ENCODE peak calls at places on chromosome X, in six cellular contexts. Q is suprapubic skin, R is spleen, N is ovary, U is right lobe of liver, P is endothelial cell of umbilical vein. I is an unnamed sample.

GRCh38 chrX:72349190-72349589 is 43.5 kb upstream of the CITED1 start:
- DNase-seq in Q (no peak), R (no peak), N (no peak), U (no peak), P (no peak), I (no peak)

GRCh38 chrX:45803383-45803921 is 602.8 kb upstream of the DIPK2B start:
- DNase-seq in Q (no peak), R (no peak), N (no peak), U (no peak), P (peak), I (no peak)

GRCh38 chrX:107654778-107655761 is 26.8 kb downstream of the PRPS1 start:
- DNase-seq in Q (peak), R (peak), N (peak), U (peak), P (peak), I (peak)

GRCh38 chrX:11064851-11065600 is 46.1 kb upstream of the HCCS start:
- DNase-seq in Q (no peak), R (no peak), N (no peak), U (no peak), P (no peak), I (no peak)

GRCh38 chrX:666762-667161 is 36.2 kb downstream of the SHOX start:
- DNase-seq in Q (no peak), R (no peak), N (no peak), U (no peak), P (no peak), I (no peak)

GRCh38 chrX:72624194-72624593 is 51.6 kb upstream of the HDAC8 start:
- DNase-seq in Q (no peak), R (no peak), N (no peak), U (no peak), P (no peak), I (no peak)

GRCh38 chrX:145817666-145818521 is at the start of gene SLITRK2:
- DNase-seq in Q (no peak), R (peak), N (no peak), U (peak), P (no peak), I (no peak)

GRCh38 chrX:63408050-63408449 is 56.9 kb upstream of the SPIN4 start:
- DNase-seq in Q (no peak), R (no peak), N (no peak), U (no peak), P (no peak), I (no peak)

GRCh38 chrX:45727761-45728160 is 527.1 kb upstream of the DIPK2B start:
- DNase-seq in Q (no peak), R (no peak), N (no peak), U (no peak), P (peak), I (no peak)

GRCh38 chrX:47563801-47564315 is 2.9 kb downstream of the ARAF start:
- DNase-seq in Q (no peak), R (no peak), N (no peak), U (no peak), P (no peak), I (no peak)

GRCh38 chrX:56728752-56729151 is 291 bp upstream of the NBDY start:
- DNase-seq in Q (no peak), R (no peak), N (no peak), U (no peak), P (peak), I (peak)

GRCh38 chrX:120457766-120458180 is 11.3 kb downstream of the LAMP2 start:
- DNase-seq in Q (no peak), R (no peak), N (no peak), U (no peak), P (no peak), I (no peak)

GRCh38 chrX:6526564-6526963 is 8.4 kb downstream of the VCX3A start:
- DNase-seq in Q (no peak), R (no peak), N (no peak), U (no peak), P (no peak), I (no peak)

GRCh38 chrX:1727531-1728027 is 112.7 kb downstream of the ASMT start:
- DNase-seq in Q (no peak), R (no peak), N (no peak), U (no peak), P (no peak), I (no peak)

GRCh38 chrX:105645667-105646354 is 176.5 kb upstream of the NRK start:
- DNase-seq in Q (no peak), R (no peak), N (no peak), U (no peak), P (no peak), I (no peak)

GRCh38 chrX:40148439-40149285 is 50.9 kb upstream of the BCOR start:
- DNase-seq in Q (no peak), R (peak), N (no peak), U (no peak), P (peak), I (peak)

GRCh38 chrX:152313529-152314302 is 137.4 kb downstream of the GABRA3 start:
- DNase-seq in Q (no peak), R (no peak), N (no peak), U (no peak), P (no peak), I (no peak)

GRCh38 chrX:41823402-41823801 is 99.4 kb downstream of the GPR82 start:
- DNase-seq in Q (no peak), R (no peak), N (no peak), U (no peak), P (no peak), I (peak)

GRCh38 chrX:102516314-102516936 is at the start of gene TMSB15A:
- DNase-seq in Q (peak), R (peak), N (peak), U (peak), P (peak), I (peak)

GRCh38 chrX:37879692-37880091 is 32.3 kb upstream of the DYNLT3 start:
- DNase-seq in Q (no peak), R (no peak), N (no peak), U (no peak), P (no peak), I (no peak)

GRCh38 chrX:142549923-142550322 is 344.8 kb upstream of the MAGEC2 start:
- DNase-seq in Q (no peak), R (no peak), N (no peak), U (no peak), P (no peak), I (no peak)

GRCh38 chrX:104281564-104281963 is 26.8 kb upstream of the ESX1 start:
- DNase-seq in Q (no peak), R (no peak), N (no peak), U (no peak), P (no peak), I (no peak)
- H3K27ac ChIP-seq in Q (no peak), R (no peak), N (no peak), U (no peak), P (no peak), I (no peak)

GRCh38 chrX:53190363-53190960 is 34.5 kb downstream of the KDM5C start:
- DNase-seq in Q (no peak), R (no peak), N (no peak), U (no peak), P (no peak), I (no peak)
- TF ChIP-seq POLR2A in Q (no peak), R (no peak), N (no peak), U (no peak), P (no peak), I (no peak)

GRCh38 chrX:19707472-19707871 is 179.9 kb downstream of the SH3KBP1 start:
- DNase-seq in Q (no peak), R (no peak), N (no peak), U (no peak), P (no peak), I (no peak)
- H3K27ac ChIP-seq in Q (no peak), R (no peak), N (no peak), U (no peak), P (no peak), I (no peak)

GRCh38 chrX:155070975-155071693 is at the start of the genes BRCC3, CMC4 and MTCP1:
- DNase-seq in Q (peak), R (peak), N (peak), U (peak), P (peak), I (peak)
- TF ChIP-seq POLR2A in Q (no peak), R (no peak), N (peak), U (peak), P (peak), I (peak)

DNA sequence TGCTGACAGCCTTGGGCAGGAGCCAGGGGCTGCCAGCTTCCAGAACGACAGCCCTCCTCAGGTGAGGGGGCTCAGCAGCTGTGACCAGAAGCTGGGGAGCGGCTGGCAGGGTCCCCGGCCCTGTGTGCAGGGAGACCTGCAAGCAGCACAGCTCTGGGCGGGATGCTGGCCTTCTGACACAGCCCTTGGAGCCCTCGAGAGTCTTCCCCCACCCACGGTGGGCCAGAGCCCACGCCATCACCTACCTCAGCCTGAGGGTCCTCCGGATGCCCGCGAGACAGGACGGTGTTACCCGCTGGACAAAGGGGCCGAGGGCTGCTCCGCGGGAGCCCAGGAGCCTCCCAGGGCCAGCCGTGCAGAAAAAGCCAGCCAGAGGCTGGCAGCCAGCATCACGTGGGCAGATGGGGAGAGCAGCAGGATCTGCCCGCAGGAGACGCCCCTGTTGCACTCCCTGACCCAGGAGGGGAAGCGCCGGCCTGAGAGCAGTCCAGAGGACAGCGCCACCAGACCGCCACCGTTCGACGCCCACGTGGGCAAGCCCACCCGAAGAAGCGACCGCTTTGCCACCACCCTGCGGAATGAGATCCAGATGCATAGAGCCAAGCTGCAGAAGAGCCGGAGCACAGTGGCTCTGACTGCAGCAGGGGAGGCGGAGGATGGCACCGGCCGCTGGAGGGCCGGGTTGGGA is 71.8 kb upstream of the CLDN34 start:
- DNase-seq in Q (no peak), R (no peak), N (no peak), U (no peak), P (no peak), I (no peak)
- H3K27ac ChIP-seq in Q (no peak), R (no peak), N (no peak), U (no peak), P (no peak), I (no peak)

DNA sequence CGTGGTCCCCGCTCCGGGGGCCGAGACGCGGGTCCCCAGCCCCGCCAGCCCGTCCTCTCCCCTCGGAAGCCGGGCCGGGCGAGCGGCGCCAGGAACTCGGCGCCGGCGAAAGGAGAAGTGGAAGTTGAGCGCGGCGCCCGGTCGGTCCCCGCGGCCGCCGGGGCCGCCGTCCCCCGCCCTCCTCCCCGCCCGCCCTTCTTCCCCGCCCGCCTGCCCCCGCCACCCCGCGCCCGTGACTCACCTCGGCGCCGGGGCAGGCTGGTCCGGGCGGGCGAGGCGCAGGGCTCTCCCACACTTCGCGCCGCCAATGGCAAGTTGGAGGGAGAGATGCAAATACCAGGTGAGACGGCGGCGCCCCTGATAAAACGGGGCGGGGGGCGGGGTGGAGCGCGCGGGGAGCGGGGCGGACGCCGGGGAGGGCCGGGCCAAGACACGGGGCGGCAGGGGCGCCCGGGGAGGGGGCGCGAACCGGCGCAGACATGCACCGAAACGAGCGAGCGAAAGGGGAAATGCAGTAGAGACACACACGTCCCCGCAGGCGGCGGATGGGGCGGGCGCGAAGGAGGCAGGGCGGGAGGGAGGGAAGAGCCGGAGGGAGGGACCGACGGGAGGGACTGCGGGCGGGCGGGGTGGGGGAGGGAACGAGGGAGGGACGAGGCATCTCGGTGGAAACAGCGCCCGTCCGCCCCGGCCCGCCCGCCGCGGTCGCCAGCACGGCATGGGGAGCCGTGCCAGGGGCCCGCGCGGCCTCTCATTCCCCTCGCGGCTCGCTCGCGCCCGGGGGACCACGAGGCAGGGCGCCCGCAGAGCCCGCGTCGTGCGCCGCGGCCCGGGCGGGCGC is at the start of gene ELF4:
- DNase-seq in Q (no peak), R (peak), N (peak), U (no peak), P (no peak), I (peak)
- TF ChIP-seq POLR2A in Q (no peak), R (no peak), N (no peak), U (no peak), P (no peak), I (peak)

GRCh38 chrX:49040376-49040955 is 2.7 kb downstream of the TFE3 start:
- DNase-seq in Q (no peak), R (no peak), N (no peak), U (no peak), P (peak), I (no peak)
- H3K27ac ChIP-seq in Q (peak), R (peak), N (peak), U (peak), P (peak), I (peak)

GRCh38 chrX:103613362-103613761 is 5.6 kb downstream of the TCEAL3 start:
- DNase-seq in Q (no peak), R (no peak), N (no peak), U (no peak), P (no peak), I (no peak)

GRCh38 chrX:103608305-103608963 is 671 bp downstream of the TCEAL3 start:
- DNase-seq in Q (peak), R (peak), N (peak), U (no peak), P (no peak), I (no peak)

GRCh38 chrX:103610282-103610681 is 2.5 kb downstream of the TCEAL3 start:
- DNase-seq in Q (no peak), R (no peak), N (no peak), U (no peak), P (no peak), I (no peak)

GRCh38 chrX:103607385-103608304 is at the start of gene TCEAL3:
- DNase-seq in Q (peak), R (peak), N (peak), U (peak), P (peak), I (peak)
- TF ChIP-seq POLR2A in Q (no peak), R (no peak), N (peak), U (no peak), P (no peak), I (peak)

DNA sequence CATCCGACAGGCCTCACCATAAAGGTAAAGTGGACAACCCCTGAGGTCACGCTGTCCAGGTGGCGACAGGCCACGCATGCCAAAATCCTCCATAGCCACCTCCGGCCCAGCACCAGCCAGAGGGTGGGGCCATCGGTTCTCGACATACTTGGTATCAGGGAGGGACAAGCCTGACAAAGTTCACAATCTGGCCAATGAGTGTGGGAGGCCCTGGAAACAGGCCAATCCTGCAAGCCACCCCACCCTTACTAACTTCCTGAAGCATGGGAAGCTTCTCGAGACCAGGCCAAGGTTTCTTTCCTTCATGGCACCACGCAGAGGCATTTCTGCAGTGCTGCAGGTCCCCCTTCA is 73.8 kb downstream of the MTMR1 start:
- DNase-seq in Q (no peak), R (no peak), N (no peak), U (no peak), P (no peak), I (no peak)
- H3K27ac ChIP-seq in Q (no peak), R (no peak), N (no peak), U (no peak), P (no peak), I (no peak)

DNA sequence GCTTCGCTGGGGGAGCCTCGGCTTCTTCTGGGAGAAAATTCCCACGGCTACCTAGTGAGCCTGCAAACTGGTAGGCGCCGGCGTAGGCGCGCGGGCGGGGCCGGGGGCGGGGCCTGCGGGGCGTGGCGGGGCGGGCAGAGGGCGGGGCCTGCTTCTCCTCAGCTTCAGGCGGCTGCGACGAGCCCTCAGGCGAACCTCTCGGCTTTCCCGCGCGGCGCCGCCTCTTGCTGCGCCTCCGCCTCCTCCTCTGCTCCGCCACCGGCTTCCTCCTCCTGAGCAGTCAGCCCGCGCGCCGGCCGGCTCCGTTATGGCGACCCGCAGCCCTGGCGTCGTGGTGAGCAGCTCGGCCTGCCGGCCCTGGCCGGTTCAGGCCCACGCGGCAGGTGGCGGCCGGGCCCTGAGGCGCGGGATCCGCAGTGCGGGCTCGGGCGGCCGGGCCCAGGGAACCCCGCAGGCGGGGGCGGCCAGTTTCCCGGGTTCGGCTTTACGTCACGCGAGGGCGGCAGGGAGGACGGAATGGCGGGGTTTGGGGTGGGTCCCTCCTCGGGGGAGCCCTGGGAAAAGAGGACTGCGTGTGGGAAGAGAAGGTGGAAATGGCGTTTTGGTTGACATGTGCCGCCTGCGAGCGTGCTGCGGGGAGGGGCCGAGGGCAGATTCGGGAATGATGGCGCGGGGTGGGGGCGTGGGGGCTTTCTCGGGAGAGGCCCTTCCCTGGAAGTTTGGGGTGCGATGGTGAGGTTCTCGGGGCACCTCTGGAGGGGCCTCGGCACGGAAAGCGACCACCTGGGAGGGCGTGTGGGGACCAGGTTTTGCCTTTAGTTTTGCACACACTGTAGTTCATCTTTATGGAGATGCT is at the start of gene HPRT1:
- DNase-seq in Q (peak), R (peak), N (peak), U (peak), P (peak), I (peak)
- TF ChIP-seq POLR2A in Q (no peak), R (no peak), N (peak), U (peak), P (peak), I (peak)